ENCODE peak calls at places on chromosomes 3 and 15, in six cellular contexts. T is bronchial epithelial cell; Y is psoas muscle; H is CD4-positive, alpha-beta T cell; G is A549; N is ovary. L is an unnamed sample.

GRCh38 chr3:29453278-29453961 is 172.5 kb downstream of the RBMS3 start:
- DNase-seq in H (no peak), T (peak; percentile 26), Y (peak; percentile 59), N (no peak), G (no peak), L (peak; percentile 30)

GRCh38 chr3:125587039-125587664 is 8.1 kb downstream of the OSBPL11 start:
- DNase-seq in H (no peak), G (no peak), N (no peak), Y (no peak), T (peak; percentile 29), L (peak; percentile 32)

GRCh38 chr3:158696618-158697017 is 24.2 kb upstream of the LXN start:
- DNase-seq in T (peak; percentile 58), H (no peak), Y (no peak), N (no peak), G (peak; percentile 49), L (peak; percentile 41)

GRCh38 chr3:139561959-139562676 is 22.6 kb upstream of the RBP1 start:
- DNase-seq in G (peak; percentile 29), N (peak; percentile 50), Y (no peak), H (no peak), T (peak; percentile 62), L (peak; percentile 74)

GRCh38 chr3:78912217-78912616 is 855.6 kb downstream of the ROBO1 start:
- DNase-seq in Y (no peak), H (no peak), G (no peak), T (no peak), N (no peak), L (no peak)

GRCh38 chr15:101043911-101044624 is 124.9 kb downstream of the LRRK1 start:
- DNase-seq in G (no peak), N (peak; percentile 18), Y (no peak), T (no peak), H (no peak), L (no peak)

GRCh38 chr15:52097176-52097575 is 15.4 kb downstream of the BCL2L10 start:
- DNase-seq in G (no peak), N (no peak), H (no peak), Y (no peak), T (no peak), L (no peak)

GRCh38 chr3:28856796-28857195 is 424.1 kb upstream of the RBMS3 start:
- DNase-seq in G (no peak), Y (no peak), N (no peak), H (no peak), T (peak; percentile 54), L (peak; percentile 57)

GRCh38 chr3:32018723-32019564 is 37.4 kb downstream of the ZNF860 start:
- DNase-seq in N (no peak), T (peak; percentile 66), G (peak; percentile 61), Y (no peak), H (no peak), L (peak; percentile 62)

GRCh38 chr3:89572261-89572660 is 464.8 kb downstream of the EPHA3 start:
- DNase-seq in T (no peak), Y (no peak), H (no peak), N (no peak), G (no peak), L (peak; percentile 12)

GRCh38 chr15:49843725-49844124 is 222.9 kb downstream of the DTWD1 start:
- DNase-seq in G (peak; percentile 24), N (no peak), T (peak; percentile 50), Y (no peak), H (no peak), L (peak; percentile 38)

GRCh38 chr15:60966316-60966715 is 262.8 kb downstream of the RORA start:
- DNase-seq in T (no peak), G (no peak), H (no peak), Y (no peak), N (no peak), L (no peak)

GRCh38 chr3:136197159-136197715 is 1.1 kb upstream of the MSL2 start:
- DNase-seq in Y (no peak), N (no peak), H (no peak), T (peak; percentile 18), G (no peak), L (no peak)

GRCh38 chr3:138479355-138479964 is 45.0 kb downstream of the ESYT3 start:
- DNase-seq in N (no peak), G (peak; percentile 44), H (no peak), T (peak; percentile 42), Y (no peak), L (peak; percentile 58)

GRCh38 chr15:39641187-39641889 is 60.5 kb downstream of the THBS1 start:
- DNase-seq in Y (no peak), N (no peak), T (peak; percentile 89), G (no peak), H (no peak), L (peak; percentile 84)

GRCh38 chr15:49712846-49713450 is 92.1 kb downstream of the DTWD1 start:
- DNase-seq in G (no peak), T (no peak), H (no peak), Y (no peak), N (no peak), L (no peak)

GRCh38 chr3:45635475-45636256 is 41.1 kb downstream of the LIMD1 start:
- DNase-seq in N (no peak), T (peak; percentile 83), H (no peak), Y (no peak), G (peak; percentile 88), L (peak; percentile 84)

GRCh38 chr15:56608140-56608778 is 125.0 kb downstream of the ZNF280D start:
- DNase-seq in T (no peak), Y (no peak), G (no peak), H (no peak), N (no peak), L (no peak)

GRCh38 chr3:57928511-57928910 is 79.7 kb upstream of the FLNB start:
- DNase-seq in T (no peak), Y (no peak), H (no peak), N (no peak), G (no peak), L (no peak)

GRCh38 chr3:8757551-8758518 is 11.6 kb downstream of the OXTR start:
- DNase-seq in T (no peak), Y (peak; percentile 89), N (no peak), G (no peak), H (no peak), L (peak; percentile 59)

GRCh38 chr3:52046186-52046913 is 10.0 kb downstream of the DUSP7 start:
- DNase-seq in T (peak; percentile 99), Y (peak; percentile 74), H (no peak), G (peak; percentile 80), N (no peak), L (peak; percentile 100)

GRCh38 chr3:169509780-169510179 is 153.7 kb downstream of the MECOM start:
- DNase-seq in G (no peak), T (no peak), N (no peak), H (no peak), Y (no peak), L (no peak)

GRCh38 chr3:172182797-172183196 is 143.4 kb downstream of the FNDC3B start:
- DNase-seq in T (peak; percentile 22), N (no peak), H (no peak), Y (no peak), G (no peak), L (peak; percentile 29)

GRCh38 chr3:129609591-129610169 is 3.2 kb upstream of the PLXND1 start:
- DNase-seq in T (no peak), H (no peak), N (no peak), Y (no peak), G (no peak), L (no peak)

GRCh38 chr3:136171097-136171542 is 25.0 kb downstream of the MSL2 start:
- DNase-seq in G (no peak), H (no peak), T (peak; percentile 88), Y (no peak), N (no peak), L (peak; percentile 87)

GRCh38 chr15:35252351-35252865 is 167.3 kb upstream of the NANOGP8 start:
- DNase-seq in Y (no peak), G (no peak), N (no peak), H (no peak), T (no peak), L (no peak)

GRCh38 chr15:42171122-42171521 is 14.7 kb upstream of the PLA2G4F start:
- DNase-seq in Y (no peak), H (no peak), G (no peak), N (no peak), T (no peak), L (no peak)

GRCh38 chr15:41080144-41080543 is 35.9 kb downstream of the INO80 start:
- DNase-seq in T (no peak), N (no peak), Y (no peak), H (no peak), G (no peak), L (no peak)

GRCh38 chr3:17179381-17180205 is 294.8 kb downstream of the PLCL2 start:
- DNase-seq in H (no peak), T (no peak), N (no peak), Y (no peak), G (no peak), L (no peak)

DNA sequence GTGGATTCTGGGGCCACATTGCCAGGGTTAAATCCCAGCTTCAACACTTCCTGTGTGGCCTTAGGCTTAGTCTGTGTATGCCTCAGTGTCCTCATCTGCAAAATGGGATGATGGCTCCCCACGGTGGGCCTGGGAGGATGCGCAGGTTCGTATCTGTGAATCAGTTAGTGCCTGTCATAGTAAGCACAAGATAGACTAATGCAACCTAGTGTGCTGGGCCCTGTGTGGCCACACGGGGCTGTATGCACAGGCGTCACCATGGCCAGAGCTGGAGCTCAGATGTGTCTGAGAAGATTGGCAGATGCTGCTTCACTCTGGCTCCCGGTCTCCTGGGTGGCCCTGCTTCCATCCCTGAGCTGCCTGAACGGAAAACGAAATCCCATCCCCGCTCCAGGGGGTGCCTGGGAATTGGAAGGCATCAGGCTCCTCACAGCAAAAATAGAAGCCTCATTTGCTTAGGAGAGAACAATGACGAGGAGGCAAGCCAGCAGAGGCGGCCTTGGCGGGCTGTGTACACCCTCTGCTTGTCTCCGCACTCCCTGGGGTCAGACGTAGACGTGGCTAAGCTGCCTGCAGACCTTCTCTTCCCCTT is 103.6 kb downstream of the APBA2 start:
- DNase-seq in T (no peak), N (no peak), G (peak; percentile 39), H (no peak), Y (no peak), L (no peak)
- TF ChIP-seq CTCF in T (no peak), N (no peak), G (no peak), H (no peak), Y (no peak), L (peak; percentile 9)

GRCh38 chr15:69359724-69360123 is 54.4 kb upstream of the KIF23 start:
- DNase-seq in T (peak; percentile 17), N (no peak), Y (no peak), H (no peak), G (peak; percentile 26), L (peak; percentile 38)
- TF ChIP-seq CTCF in T (no peak), N (no peak), Y (no peak), H (no peak), G (no peak), L (no peak)

DNA sequence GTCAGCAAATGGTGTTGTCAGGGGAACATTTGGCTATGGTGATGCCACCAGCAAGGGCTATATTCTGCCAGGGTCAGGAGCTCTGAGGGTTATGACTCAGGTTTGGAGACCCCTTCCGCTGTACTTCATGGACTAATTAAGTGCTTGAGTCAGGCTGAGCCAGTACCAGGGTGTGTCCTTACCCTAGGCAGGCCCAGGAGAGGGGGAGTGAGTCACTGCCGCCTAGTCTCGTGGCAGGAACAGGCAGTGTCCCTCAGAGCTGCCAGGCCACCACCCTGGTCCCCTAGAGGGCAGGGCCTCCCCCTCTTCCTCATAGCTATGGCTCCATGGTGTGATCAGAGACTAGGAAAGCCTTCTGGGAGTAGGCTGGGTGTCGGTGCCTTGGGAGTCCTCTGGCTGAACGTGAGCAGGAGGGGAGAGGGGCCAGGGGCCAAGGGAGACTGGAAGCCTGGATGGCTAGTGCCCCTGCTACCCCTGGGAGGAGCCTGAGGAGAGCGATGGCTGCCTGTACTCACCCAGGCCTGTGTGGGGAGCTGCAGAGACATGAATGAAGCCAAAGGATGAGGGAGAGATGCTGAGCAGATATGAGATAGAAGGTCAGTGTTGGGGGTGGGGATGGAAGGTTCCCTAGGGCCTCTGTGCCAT is 10.6 kb downstream of the MAPKAPK3 start:
- DNase-seq in T (peak; percentile 89), Y (peak; percentile 95), N (no peak), H (no peak), G (peak; percentile 56), L (peak; percentile 91)
- TF ChIP-seq CTCF in T (peak; percentile 38), Y (peak; percentile 28), N (no peak), H (no peak), G (peak; percentile 32), L (peak; percentile 30)

GRCh38 chr3:13416002-13416793 is 3.9 kb downstream of the NUP210 start:
- DNase-seq in G (peak; percentile 11), Y (no peak), H (no peak), N (no peak), T (no peak), L (no peak)
- TF ChIP-seq CTCF in G (peak; percentile 17), Y (no peak), H (no peak), N (no peak), T (no peak), L (no peak)